ENCODE peak calls at places on chromosome 14, in ten cellular contexts. V is uterus, W is stomach, Q is heart left ventricle, N is sigmoid colon, C is transverse colon, B is A549, U is H1, T is erythroblast, Z is ovary. E is an unnamed sample.

GRCh38 chr14:51211149-51211548 is 28.9 kb upstream of the TMX1 start:
- DNase-seq in Q (no peak), U (no peak), Z (no peak), B (no peak), V (no peak), C (no peak), N (no peak), T (no peak), W (peak; percentile 30), E (peak; percentile 28)

GRCh38 chr14:100862793-100863192 is 36.9 kb downstream of the MEG3 start:
- DNase-seq in C (no peak), N (no peak), B (no peak), V (no peak), Q (no peak), U (no peak), T (no peak), W (no peak), Z (no peak), E (no peak)

GRCh38 chr14:78164226-78164853 is 5.8 kb upstream of the NRXN3 start:
- DNase-seq in U (peak; percentile 50), V (no peak), B (peak; percentile 60), T (peak; percentile 51), C (peak; percentile 31), N (no peak), W (peak; percentile 47), Z (no peak), Q (no peak), E (peak; percentile 28)

GRCh38 chr14:60657609-60657983 is 8.3 kb upstream of the SIX1 start:
- DNase-seq in C (no peak), W (no peak), V (no peak), B (no peak), Q (no peak), N (no peak), Z (no peak), T (peak; percentile 23), U (no peak), E (no peak)

GRCh38 chr14:74840603-74841030 is 35.3 kb downstream of the PROX2 start:
- DNase-seq in W (no peak), V (no peak), Z (no peak), C (no peak), Q (no peak), N (no peak), U (no peak), T (no peak), B (no peak), E (no peak)

GRCh38 chr14:51367600-51367931 is 127.5 kb downstream of the TMX1 start:
- DNase-seq in N (no peak), W (no peak), U (no peak), T (no peak), Z (no peak), C (no peak), V (no peak), B (no peak), Q (no peak), E (no peak)

GRCh38 chr14:64464695-64465094 is 604 bp upstream of the AKAP5 start:
- DNase-seq in T (no peak), W (no peak), V (no peak), C (no peak), B (no peak), Z (no peak), U (no peak), Q (no peak), N (no peak), E (no peak)

GRCh38 chr14:63300854-63301253 is 17.9 kb downstream of the GPHB5 start:
- DNase-seq in C (no peak), V (no peak), T (no peak), W (no peak), U (no peak), B (no peak), Z (no peak), N (no peak), Q (no peak), E (no peak)

GRCh38 chr14:24858052-24858451 is 191.9 kb downstream of the STXBP6 start:
- DNase-seq in V (no peak), U (no peak), Z (no peak), T (no peak), Q (no peak), B (no peak), W (no peak), N (no peak), C (no peak), E (no peak)

GRCh38 chr14:31360919-31361662 is 59.3 kb downstream of the HEATR5A start:
- DNase-seq in Z (no peak), T (no peak), V (no peak), U (no peak), W (no peak), C (no peak), N (no peak), B (no peak), Q (no peak), E (no peak)

GRCh38 chr14:88995437-88996198 is 171.2 kb downstream of the TTC8 start:
- DNase-seq in Q (no peak), C (no peak), U (no peak), N (no peak), W (no peak), T (no peak), B (peak; percentile 48), V (no peak), Z (no peak), E (peak; percentile 52)

GRCh38 chr14:104107611-104108569 is 22.4 kb downstream of the ASPG start:
- DNase-seq in Z (peak; percentile 8), B (no peak), T (no peak), Q (no peak), W (peak; percentile 51), U (no peak), C (peak; percentile 61), V (no peak), N (peak; percentile 47), E (peak; percentile 3)

GRCh38 chr14:49479432-49479831 is 106.7 kb downstream of the RPS29 start:
- DNase-seq in W (peak; percentile 77), C (no peak), Z (no peak), T (no peak), U (no peak), B (no peak), V (no peak), N (no peak), Q (no peak), E (no peak)

GRCh38 chr14:24425704-24426103 is 3.8 kb downstream of the CBLN3 start:
- DNase-seq in T (peak; percentile 90), U (no peak), N (no peak), B (no peak), W (no peak), C (no peak), V (no peak), Q (no peak), Z (no peak), E (no peak)

GRCh38 chr14:94623422-94623809 is 11.2 kb downstream of the SERPINA3 start:
- DNase-seq in Q (no peak), T (no peak), U (no peak), N (peak; percentile 5), V (no peak), B (no peak), C (no peak), W (no peak), Z (no peak), E (no peak)

GRCh38 chr14:94624537-94625352 is 12.6 kb downstream of the SERPINA3 start:
- DNase-seq in W (no peak), B (no peak), U (no peak), T (no peak), Z (no peak), V (no peak), C (no peak), Q (no peak), N (peak; percentile 17), E (no peak)

GRCh38 chr14:94621358-94622134 is 9.4 kb downstream of the SERPINA3 start:
- DNase-seq in C (no peak), Z (no peak), V (no peak), Q (no peak), U (no peak), T (no peak), B (no peak), W (no peak), N (peak; percentile 50), E (no peak)

GRCh38 chr14:94623856-94624499 is 11.8 kb downstream of the SERPINA3 start:
- DNase-seq in U (no peak), W (no peak), B (no peak), C (no peak), N (peak; percentile 54), Z (no peak), V (no peak), Q (no peak), T (no peak), E (no peak)

GRCh38 chr14:94622653-94623421 is 10.6 kb downstream of the SERPINA3 start:
- DNase-seq in W (no peak), B (no peak), U (no peak), N (peak; percentile 25), V (no peak), T (no peak), C (no peak), Z (no peak), Q (no peak), E (no peak)
- TF ChIP-seq POLR2A in W (no peak), B (no peak), U (no peak), N (no peak), V (no peak), T (no peak), C (no peak), Z (no peak), Q (no peak), E (no peak)

DNA sequence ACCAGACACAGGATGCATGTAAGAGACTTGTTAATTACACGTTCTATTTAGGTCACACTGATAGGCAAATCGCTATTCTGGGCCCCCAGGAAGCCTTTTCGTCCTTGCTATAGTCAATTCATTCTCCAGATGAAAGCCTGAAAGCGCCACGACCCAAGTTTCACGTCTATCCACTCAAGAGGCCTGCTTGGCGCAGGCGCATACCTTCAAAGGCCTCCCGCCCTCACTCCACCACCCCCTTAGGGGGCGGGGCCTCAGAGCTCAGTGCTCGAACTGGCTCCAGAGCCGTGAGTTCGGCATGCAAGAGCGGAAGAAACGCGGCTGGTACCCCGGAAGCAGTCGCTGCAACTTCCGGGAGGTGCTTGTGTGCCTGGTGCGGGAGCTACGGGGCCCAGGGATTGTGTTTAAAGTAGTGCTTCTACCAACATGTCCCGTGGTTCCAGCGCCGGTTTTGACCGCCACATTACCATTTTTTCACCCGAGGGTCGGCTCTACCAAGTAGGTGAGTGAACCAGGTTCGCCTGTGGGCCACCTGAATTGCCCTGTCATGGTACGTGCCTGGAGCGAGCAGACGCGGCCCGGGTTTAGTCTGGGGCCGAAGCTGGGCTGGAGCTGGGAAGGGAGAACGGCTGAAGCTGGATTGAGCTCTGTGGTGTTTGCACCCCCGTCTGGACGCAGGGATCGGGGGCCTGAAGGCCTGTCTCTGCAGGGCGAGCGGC is at the start of gene PSMA6:
- DNase-seq in N (peak; percentile 99), V (peak; percentile 99), Z (peak; percentile 98), W (peak; percentile 99), B (peak; percentile 93), U (peak; percentile 97), C (peak; percentile 100), Q (peak; percentile 99), T (peak; percentile 99), E (peak; percentile 99)
- TF ChIP-seq POLR2A in N (peak; percentile 81), V (peak; percentile 61), Z (peak; percentile 54), W (peak; percentile 5), B (peak; percentile 34), U (peak; percentile 84), C (peak; percentile 92), Q (no peak), T (peak; percentile 95), E (no peak)

GRCh38 chr14:23321572-23322547 is 603 bp downstream of the PABPN1 start:
- DNase-seq in V (no peak), U (no peak), W (peak; percentile 52), Q (no peak), B (peak; percentile 41), C (peak; percentile 58), Z (no peak), N (peak; percentile 81), T (peak; percentile 67), E (no peak)
- TF ChIP-seq POLR2A in V (no peak), U (peak; percentile 81), W (no peak), Q (no peak), B (peak; percentile 42), C (peak; percentile 39), Z (no peak), N (no peak), T (peak; percentile 52), E (no peak)

GRCh38 chr14:68547305-68548193 is 245.3 kb downstream of the ZFP36L1 start:
- DNase-seq in B (peak; percentile 79), T (no peak), N (peak; percentile 97), W (peak; percentile 41), Z (peak; percentile 75), Q (peak; percentile 56), V (peak; percentile 86), C (peak; percentile 62), U (no peak), E (peak; percentile 42)
- TF ChIP-seq POLR2A in B (no peak), T (no peak), N (no peak), W (no peak), Z (peak; percentile 43), Q (no peak), V (peak; percentile 49), C (no peak), U (no peak), E (no peak)

E was measured in thyroid gland.